ENCODE peak calls at places on chromosomes 1 and 21, in five cellular contexts. One of them, this sample, is unnamed.

GRCh38 chr1:36708587-36708986 is 225.9 kb upstream of the CSF3R start:
- DNase-seq in spleen: no peak
- DNase-seq in HCT116: no peak
- DNase-seq in suprapubic skin: no peak
- DNase-seq in transverse colon: no peak
- DNase-seq in this sample: no peak

GRCh38 chr1:46508760-46509159 is 19.1 kb downstream of the DMBX1 start:
- DNase-seq in suprapubic skin: no peak
- DNase-seq in spleen: no peak
- DNase-seq in HCT116: no peak
- DNase-seq in transverse colon: no peak
- DNase-seq in this sample: no peak

GRCh38 chr1:203196371-203196770 is 9.9 kb upstream of the CHI3L1 start:
- DNase-seq in suprapubic skin: no peak
- DNase-seq in spleen: no peak
- DNase-seq in HCT116: no peak
- DNase-seq in transverse colon: no peak
- DNase-seq in this sample: no peak

GRCh38 chr1:197127513-197127912 is 19.0 kb downstream of the ASPM start:
- DNase-seq in spleen: no peak
- DNase-seq in suprapubic skin: no peak
- DNase-seq in transverse colon: no peak
- DNase-seq in HCT116: no peak
- DNase-seq in this sample: no peak

GRCh38 chr1:31529999-31530705 is 46.2 kb upstream of the TINAGL1 start:
- DNase-seq in suprapubic skin: no peak
- DNase-seq in spleen: no peak
- DNase-seq in transverse colon: no peak
- DNase-seq in HCT116: no peak
- DNase-seq in this sample: no peak

GRCh38 chr1:72846476-72846875 is 564.1 kb upstream of the NEGR1 start:
- DNase-seq in suprapubic skin: no peak
- DNase-seq in HCT116: no peak
- DNase-seq in spleen: no peak
- DNase-seq in transverse colon: no peak
- DNase-seq in this sample: no peak

GRCh38 chr1:243596441-243597183 is 253.4 kb downstream of the AKT3 start:
- DNase-seq in HCT116: no peak
- DNase-seq in spleen: no peak
- DNase-seq in suprapubic skin: no peak
- DNase-seq in transverse colon: no peak
- DNase-seq in this sample: no peak

GRCh38 chr1:161119379-161120061 is 1.6 kb downstream of the NIT1 start:
- DNase-seq in HCT116: peak; percentile 86
- DNase-seq in spleen: no peak
- DNase-seq in suprapubic skin: no peak
- DNase-seq in transverse colon: peak; percentile 58
- DNase-seq in this sample: no peak

GRCh38 chr21:41677671-41678015 is 89.2 kb downstream of the RIPK4 start:
- DNase-seq in transverse colon: no peak
- DNase-seq in spleen: no peak
- DNase-seq in suprapubic skin: no peak
- DNase-seq in HCT116: no peak
- DNase-seq in this sample: no peak

GRCh38 chr1:19661721-19662228 is 2.9 kb upstream of the HTR6 start:
- DNase-seq in spleen: no peak
- DNase-seq in suprapubic skin: no peak
- DNase-seq in HCT116: peak; percentile 24
- DNase-seq in transverse colon: no peak
- DNase-seq in this sample: peak; percentile 30

GRCh38 chr1:244780311-244780710 is 55.1 kb upstream of the COX20 start:
- DNase-seq in transverse colon: no peak
- DNase-seq in spleen: no peak
- DNase-seq in suprapubic skin: no peak
- DNase-seq in HCT116: no peak
- DNase-seq in this sample: no peak

GRCh38 chr1:205656236-205656635 is 24.1 kb downstream of the SLC45A3 start:
- DNase-seq in HCT116: no peak
- DNase-seq in spleen: no peak
- DNase-seq in transverse colon: no peak
- DNase-seq in suprapubic skin: no peak
- DNase-seq in this sample: no peak

GRCh38 chr1:145963218-145964019 is 956 bp downstream of the ANKRD34A start:
- DNase-seq in transverse colon: no peak
- DNase-seq in spleen: no peak
- DNase-seq in suprapubic skin: no peak
- DNase-seq in HCT116: no peak
- DNase-seq in this sample: no peak

GRCh38 chr1:26784023-26784871 is 3.5 kb upstream of the PIGV start:
- DNase-seq in transverse colon: peak; percentile 78
- DNase-seq in HCT116: no peak
- DNase-seq in suprapubic skin: no peak
- DNase-seq in spleen: no peak
- DNase-seq in this sample: no peak

GRCh38 chr1:207852576-207853371 is 58.2 kb downstream of the CD34 start:
- DNase-seq in spleen: no peak
- DNase-seq in transverse colon: no peak
- DNase-seq in suprapubic skin: no peak
- DNase-seq in HCT116: no peak
- DNase-seq in this sample: no peak

GRCh38 chr1:29209173-29209572 is 21.6 kb downstream of the MECR start:
- DNase-seq in spleen: no peak
- DNase-seq in HCT116: no peak
- DNase-seq in transverse colon: no peak
- DNase-seq in suprapubic skin: no peak
- DNase-seq in this sample: no peak

GRCh38 chr1:186014370-186015030 is 280.3 kb downstream of the HMCN1 start:
- DNase-seq in HCT116: no peak
- DNase-seq in transverse colon: no peak
- DNase-seq in suprapubic skin: no peak
- DNase-seq in spleen: no peak
- DNase-seq in this sample: no peak

GRCh38 chr21:42463861-42464515 is 32.0 kb downstream of the RSPH1 start:
- DNase-seq in suprapubic skin: no peak
- DNase-seq in spleen: peak; percentile 86
- DNase-seq in transverse colon: peak; percentile 65
- DNase-seq in HCT116: peak; percentile 92
- DNase-seq in this sample: no peak

GRCh38 chr1:10569531-10569930 is 94.8 kb downstream of the PEX14 start:
- DNase-seq in suprapubic skin: no peak
- DNase-seq in HCT116: no peak
- DNase-seq in transverse colon: no peak
- DNase-seq in spleen: no peak
- DNase-seq in this sample: no peak

GRCh38 chr1:1055841-1056736 is 18.0 kb downstream of the RNF223 start:
- DNase-seq in spleen: no peak
- DNase-seq in HCT116: no peak
- DNase-seq in transverse colon: no peak
- DNase-seq in suprapubic skin: no peak
- DNase-seq in this sample: no peak
- TF ChIP-seq POLR2AphosphoS5 in spleen: no peak
- TF ChIP-seq POLR2AphosphoS5 in HCT116: no peak
- TF ChIP-seq POLR2AphosphoS5 in transverse colon: no peak
- TF ChIP-seq POLR2AphosphoS5 in suprapubic skin: no peak
- TF ChIP-seq POLR2AphosphoS5 in this sample: peak; percentile 8

GRCh38 chr21:34612557-34612956 is 2.4 kb downstream of the RCAN1 start:
- DNase-seq in transverse colon: no peak
- DNase-seq in suprapubic skin: no peak
- DNase-seq in HCT116: no peak
- DNase-seq in spleen: no peak
- DNase-seq in this sample: no peak
- H3K4me3 ChIP-seq in transverse colon: no peak overlapping the region
- H3K4me3 ChIP-seq in suprapubic skin: no peak overlapping the region
- H3K4me3 ChIP-seq in HCT116: no peak overlapping the region
- H3K4me3 ChIP-seq in spleen: no peak overlapping the region
- H3K4me3 ChIP-seq in this sample: no peak overlapping the region

GRCh38 chr1:167328762-167329483 is 108.2 kb downstream of the POU2F1 start:
- DNase-seq in HCT116: no peak
- DNase-seq in spleen: peak; percentile 82
- DNase-seq in suprapubic skin: no peak
- DNase-seq in transverse colon: peak; percentile 44
- DNase-seq in this sample: no peak
- TF ChIP-seq POLR2AphosphoS5 in HCT116: no peak
- TF ChIP-seq POLR2AphosphoS5 in spleen: no peak
- TF ChIP-seq POLR2AphosphoS5 in suprapubic skin: no peak
- TF ChIP-seq POLR2AphosphoS5 in transverse colon: no peak
- TF ChIP-seq POLR2AphosphoS5 in this sample: no peak

DNA sequence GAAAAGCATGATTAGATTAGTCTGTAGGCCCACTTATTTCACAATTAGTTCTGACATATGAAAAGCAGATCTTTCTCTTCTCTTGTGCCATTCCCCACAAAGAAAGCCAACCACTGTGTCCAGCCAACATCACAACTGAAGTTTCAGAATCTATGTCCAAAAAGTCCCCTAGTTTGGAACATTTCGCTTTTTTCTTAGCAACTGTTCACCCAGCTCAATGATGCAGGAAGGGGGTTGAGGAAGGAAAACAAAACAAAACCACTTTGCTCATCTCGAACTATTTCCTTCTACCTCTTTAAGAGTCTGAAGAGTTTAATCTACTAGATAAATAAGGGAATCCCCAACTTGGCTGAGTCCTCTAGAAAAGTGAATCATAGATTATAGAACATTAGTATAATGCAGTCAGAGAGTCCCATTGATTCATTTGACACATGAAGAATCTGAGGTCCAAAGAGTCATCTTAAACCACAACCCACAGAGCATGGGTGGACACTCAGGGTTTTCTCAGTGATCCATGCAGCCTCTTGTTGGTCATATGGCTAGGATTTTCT is 159.3 kb upstream of the SGIP1 start:
- DNase-seq in spleen: no peak
- DNase-seq in transverse colon: no peak
- DNase-seq in suprapubic skin: no peak
- DNase-seq in HCT116: no peak
- DNase-seq in this sample: no peak
- H3K4me3 ChIP-seq in spleen: no peak overlapping the region
- H3K4me3 ChIP-seq in transverse colon: no peak overlapping the region
- H3K4me3 ChIP-seq in suprapubic skin: no peak overlapping the region
- H3K4me3 ChIP-seq in HCT116: no peak overlapping the region
- H3K4me3 ChIP-seq in this sample: no peak overlapping the region

GRCh38 chr1:21764615-21765423 is 18.1 kb downstream of the USP48 start:
- DNase-seq in suprapubic skin: no peak
- DNase-seq in HCT116: no peak
- DNase-seq in spleen: no peak
- DNase-seq in transverse colon: no peak
- DNase-seq in this sample: no peak
- TF ChIP-seq POLR2AphosphoS5 in suprapubic skin: no peak
- TF ChIP-seq POLR2AphosphoS5 in HCT116: no peak
- TF ChIP-seq POLR2AphosphoS5 in spleen: no peak
- TF ChIP-seq POLR2AphosphoS5 in transverse colon: peak; percentile 22
- TF ChIP-seq POLR2AphosphoS5 in this sample: no peak

GRCh38 chr1:201944002-201944401 is 2.3 kb downstream of the LMOD1 start:
- DNase-seq in HCT116: no peak
- DNase-seq in spleen: no peak
- DNase-seq in suprapubic skin: no peak
- DNase-seq in transverse colon: no peak
- DNase-seq in this sample: no peak
- H3K4me3 ChIP-seq in HCT116: no peak overlapping the region
- H3K4me3 ChIP-seq in spleen: peak overlapping the region; percentile 64
- H3K4me3 ChIP-seq in suprapubic skin: peak overlapping the region; percentile 48
- H3K4me3 ChIP-seq in transverse colon: peak overlapping the region; percentile 40
- H3K4me3 ChIP-seq in this sample: no peak overlapping the region

This sample was measured in SK-N-MC.